ENCODE peak calls at places on chromosomes 11 and 22, in four cellular contexts. S is K562, D is HepG2, I is GM12878. T is an unnamed sample.

GRCh38 chr22:31275018-31275417 is 17.3 kb downstream of the PIK3IP1 start:
- DNase-seq in S (no peak), D (no peak), I (no peak), T (no peak)

GRCh38 chr22:37351268-37351667 is 69.0 kb downstream of the CYTH4 start:
- DNase-seq in S (no peak), D (no peak), I (no peak), T (no peak)

GRCh38 chr11:67648140-67648795 is 2.3 kb downstream of the ACY3 start:
- DNase-seq in S (peak), D (peak), I (no peak), T (peak)

GRCh38 chr22:23279781-23280180 is 99.5 kb downstream of the BCR start:
- DNase-seq in S (no peak), D (no peak), I (no peak), T (no peak)

GRCh38 chr11:13298765-13299164 is 21.2 kb downstream of the BMAL1 start:
- DNase-seq in S (no peak), D (no peak), I (no peak), T (no peak)

GRCh38 chr22:38031491-38031890 is 25.7 kb upstream of the PICK1 start:
- DNase-seq in S (no peak), D (no peak), I (no peak), T (no peak)

GRCh38 chr11:64859542-64860414 is 15.3 kb upstream of the CDC42BPG start:
- DNase-seq in S (no peak), D (no peak), I (peak), T (no peak)

GRCh38 chr11:113090716-113091577 is 129.7 kb downstream of the NCAM1 start:
- DNase-seq in S (no peak), D (no peak), I (no peak), T (no peak)

GRCh38 chr22:39574779-39575551 is 4.4 kb downstream of the CACNA1I start:
- DNase-seq in S (peak), D (peak), I (no peak), T (no peak)

GRCh38 chr22:40204331-40205116 is 26.8 kb downstream of the TNRC6B start:
- DNase-seq in S (no peak), D (peak), I (no peak), T (no peak)

GRCh38 chr11:125975634-125976033 is 29.8 kb downstream of the VSIG10L2 start:
- DNase-seq in S (no peak), D (no peak), I (no peak), T (no peak)

GRCh38 chr11:44047298-44047697 is 483 bp upstream of the ACCSL start:
- DNase-seq in S (no peak), D (no peak), I (no peak), T (no peak)

GRCh38 chr11:118572075-118572913 is at the start of gene ARCN1:
- DNase-seq in S (peak), D (peak), I (peak), T (peak)

GRCh38 chr11:128040603-128041002 is 546.8 kb downstream of the ETS1 start:
- DNase-seq in S (no peak), D (no peak), I (no peak), T (no peak)

GRCh38 chr11:110522456-110522855 is 92.7 kb downstream of the FDX1 start:
- DNase-seq in S (peak), D (no peak), I (no peak), T (no peak)

GRCh38 chr11:72739240-72740059 is 12.8 kb downstream of the ARAP1 start:
- DNase-seq in S (no peak), D (no peak), I (no peak), T (no peak)

GRCh38 chr11:75347781-75348613 is 3.5 kb downstream of the ARRB1 start:
- DNase-seq in S (peak), D (peak), I (no peak), T (no peak)

GRCh38 chr11:63599211-63600122 is 14.8 kb downstream of the PLAAT3 start:
- DNase-seq in S (peak), D (no peak), I (no peak), T (no peak)

GRCh38 chr11:65927904-65928397 is 8.7 kb downstream of the DRAP1 start:
- DNase-seq in S (peak), D (no peak), I (peak), T (no peak)

GRCh38 chr11:74169736-74170458 is 905 bp downstream of the C2CD3 start:
- DNase-seq in S (no peak), D (no peak), I (no peak), T (no peak)

GRCh38 chr11:70854891-70855556 is 397.4 kb downstream of the SHANK2 start:
- DNase-seq in S (no peak), D (no peak), I (no peak), T (no peak)

GRCh38 chr11:132638421-132638820 is 893.9 kb downstream of the OPCML start:
- DNase-seq in S (no peak), D (no peak), I (no peak), T (no peak)

GRCh38 chr22:26671317-26672059 is 14.1 kb downstream of the MIAT start:
- DNase-seq in S (no peak), D (no peak), I (peak), T (no peak)

GRCh38 chr22:27170491-27170890 is 513.1 kb downstream of the MIAT start:
- DNase-seq in S (no peak), D (no peak), I (no peak), T (no peak)

GRCh38 chr11:122453586-122453985 is 201.9 kb upstream of the UBASH3B start:
- DNase-seq in S (no peak), D (no peak), I (no peak), T (no peak)

GRCh38 chr22:31637938-31638618 is 23.9 kb downstream of the PISD start:
- DNase-seq in S (no peak), D (no peak), I (no peak), T (no peak)

GRCh38 chr11:101049123-101049522 is 80.5 kb downstream of the PGR start:
- DNase-seq in S (no peak), D (no peak), I (no peak), T (no peak)

GRCh38 chr11:64592656-64593055 is 1.6 kb downstream of the SLC22A12 start:
- DNase-seq in S (no peak), D (no peak), I (no peak), T (no peak)

GRCh38 chr22:20859615-20860014 is 808 bp downstream of the SNAP29 start:
- DNase-seq in S (peak), D (no peak), I (no peak), T (no peak)

GRCh38 chr22:24585927-24586546 is 6.8 kb downstream of the LRRC75B start:
- DNase-seq in S (no peak), D (no peak), I (no peak), T (no peak)

GRCh38 chr22:24585461-24585860 is 7.4 kb downstream of the LRRC75B start:
- DNase-seq in S (no peak), D (no peak), I (no peak), T (no peak)

GRCh38 chr22:24583221-24583971 is 9.5 kb downstream of the LRRC75B start:
- DNase-seq in S (no peak), D (peak), I (no peak), T (no peak)

GRCh38 chr22:24583972-24584790 is 8.7 kb downstream of the LRRC75B start:
- DNase-seq in S (no peak), D (no peak), I (no peak), T (no peak)

GRCh38 chr22:24584871-24585411 is 7.9 kb downstream of the LRRC75B start:
- DNase-seq in S (no peak), D (no peak), I (no peak), T (no peak)
- TF ChIP-seq TAF1 in S (no peak), D (no peak), I (no peak), T (no peak)

DNA sequence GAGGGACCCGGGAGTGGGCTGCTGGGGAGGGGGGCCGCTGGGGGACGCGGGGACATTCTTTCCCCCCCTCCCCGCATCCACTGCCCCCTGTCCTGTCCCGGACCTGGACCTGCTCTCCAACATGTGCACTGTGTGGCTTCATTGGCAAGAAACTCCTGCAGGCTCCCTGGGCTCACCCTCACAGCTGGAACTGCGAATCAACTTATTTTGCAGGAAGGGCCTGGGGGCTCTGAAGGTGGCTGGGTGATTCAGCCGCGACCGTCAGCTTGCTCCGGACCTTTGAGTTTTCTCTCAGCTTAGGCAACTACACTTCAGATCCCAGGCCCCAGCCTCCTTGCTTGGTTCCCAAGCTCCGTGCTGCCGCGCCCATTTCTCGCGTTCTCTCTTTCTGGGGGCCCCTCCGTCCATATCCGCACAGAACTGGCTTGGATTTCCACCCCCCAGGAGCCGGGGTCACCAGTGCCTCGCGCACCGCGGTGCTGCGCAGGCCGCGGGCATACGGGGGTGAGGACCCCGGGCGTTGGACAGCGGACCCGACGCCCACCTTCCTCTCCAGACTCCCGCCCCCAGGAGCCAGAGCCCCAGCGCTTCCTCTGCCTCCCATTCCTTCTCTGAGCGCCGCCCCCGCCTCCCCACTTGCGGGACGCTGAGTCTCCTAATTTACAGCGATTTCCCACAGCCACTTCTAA is 475 bp upstream of the AHNAK start:
- DNase-seq in S (no peak), D (no peak), I (no peak), T (peak)
- TF ChIP-seq CBX5 in S (no peak), D (no peak), I (no peak), T (no peak)

GRCh38 chr11:120878781-120879180 is 145.1 kb upstream of the TBCEL start:
- DNase-seq in S (no peak), D (no peak), I (no peak), T (no peak)

GRCh38 chr11:120883404-120884135 is 140.3 kb upstream of the TBCEL start:
- DNase-seq in S (no peak), D (no peak), I (no peak), T (no peak)

GRCh38 chr11:120880791-120881190 is 143.1 kb upstream of the TBCEL start:
- DNase-seq in S (no peak), D (no peak), I (no peak), T (no peak)

GRCh38 chr11:120882237-120882636 is 141.7 kb upstream of the TBCEL start:
- DNase-seq in S (no peak), D (no peak), I (no peak), T (no peak)

GRCh38 chr11:120881591-120881990 is 142.3 kb upstream of the TBCEL start:
- DNase-seq in S (no peak), D (no peak), I (no peak), T (no peak)
- TF ChIP-seq TAF1 in S (no peak), D (no peak), I (no peak), T (no peak)

GRCh38 chr11:19459240-19459639 is 218.5 kb upstream of the E2F8 start:
- DNase-seq in S (no peak), D (no peak), I (no peak), T (no peak)
- TF ChIP-seq CBX5 in S (no peak), D (no peak), I (no peak), T (no peak)

GRCh38 chr11:2270322-2271076 is at the start of gene ASCL2:
- DNase-seq in S (peak), D (no peak), I (no peak), T (no peak)
- TF ChIP-seq TAF1 in S (no peak), D (no peak), I (no peak), T (no peak)

GRCh38 chr11:61335355-61335710 is 2.3 kb downstream of the TKFC start:
- DNase-seq in S (no peak), D (no peak), I (no peak), T (no peak)

GRCh38 chr11:61334434-61335354 is 1.7 kb downstream of the TKFC start:
- DNase-seq in S (no peak), D (peak), I (no peak), T (no peak)

GRCh38 chr11:61332823-61333637 is at the start of the genes DDB1 and TKFC:
- DNase-seq in S (peak), D (peak), I (peak), T (peak)

GRCh38 chr11:61332266-61332822 is 561 bp downstream of the DDB1 start:
- DNase-seq in S (peak), D (peak), I (no peak), T (no peak)

DNA sequence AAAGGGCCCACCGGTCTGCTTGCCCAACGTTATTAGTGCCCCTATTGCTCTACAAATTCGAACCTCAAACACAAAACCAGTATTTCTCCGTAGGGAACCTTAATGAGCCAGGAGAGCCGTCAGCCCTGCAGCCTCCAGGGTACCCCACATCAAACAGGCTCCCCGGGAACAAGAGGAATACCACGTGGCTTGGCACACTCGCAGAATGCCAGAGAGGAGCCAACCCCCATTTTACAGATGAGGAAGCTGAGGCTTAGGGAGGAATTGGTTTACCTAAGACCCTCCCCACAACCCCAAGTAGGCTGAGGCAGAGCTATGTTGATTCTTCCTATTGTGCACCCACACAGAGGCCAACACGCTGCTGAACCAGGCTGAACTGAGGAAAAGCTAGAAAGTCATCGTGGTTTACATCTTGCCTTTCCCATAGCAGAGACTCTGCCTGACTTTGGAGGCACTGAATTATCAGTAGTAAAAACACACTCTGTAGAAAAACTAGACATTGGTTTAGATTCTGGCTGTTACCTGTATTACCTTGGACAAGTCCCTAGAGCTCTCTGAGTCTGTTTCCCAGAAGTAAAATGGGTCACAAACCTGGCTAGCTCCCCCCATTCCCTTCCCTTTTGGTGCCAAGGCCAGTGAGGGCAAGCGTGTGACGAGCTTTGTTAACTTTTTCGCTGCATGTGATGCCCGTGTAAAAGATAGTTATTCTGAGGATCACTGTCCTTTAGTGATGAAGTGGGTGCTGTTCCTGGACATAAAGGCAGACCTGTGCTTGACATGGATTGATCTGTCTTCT is 808 bp downstream of the TKFC start:
- DNase-seq in S (no peak), D (no peak), I (no peak), T (no peak)
- TF ChIP-seq CBX5 in S (no peak), D (no peak), I (no peak), T (no peak)

DNA sequence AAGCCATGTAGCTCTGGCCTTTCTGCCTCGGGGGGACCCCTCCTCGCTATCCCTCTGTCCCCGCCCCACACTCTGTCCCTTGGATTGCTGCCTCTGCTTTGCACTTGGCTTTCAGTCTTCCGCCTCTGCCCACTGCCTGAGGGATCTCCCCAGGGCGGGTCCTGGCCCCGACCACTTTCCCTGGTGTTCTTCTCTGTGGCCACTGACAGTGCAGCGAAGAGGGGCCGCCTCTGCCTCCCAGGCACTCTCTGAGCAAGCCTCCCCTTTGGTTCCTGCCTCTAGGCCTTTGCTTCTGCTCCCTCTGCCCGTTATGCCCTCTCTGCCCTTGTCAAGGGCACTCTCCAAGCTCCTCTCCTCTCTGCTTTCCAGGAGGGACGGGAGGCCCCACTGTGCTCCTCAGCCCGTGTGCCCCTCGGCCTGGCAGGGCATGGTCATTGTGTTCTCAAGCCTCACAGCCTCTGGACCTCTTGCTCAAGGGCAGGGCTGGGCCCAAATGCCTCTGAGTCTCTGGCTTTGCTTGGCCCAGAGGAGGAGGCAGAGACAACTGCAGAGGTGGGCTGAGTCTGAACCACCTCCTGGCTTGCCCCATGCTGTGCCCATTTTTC is 5.5 kb upstream of the MPPED1 start:
- DNase-seq in S (no peak), D (no peak), I (no peak), T (no peak)
- TF ChIP-seq TAF1 in S (no peak), D (no peak), I (no peak), T (no peak)

GRCh38 chr22:28541137-28541536 is 138.5 kb downstream of the TTC28 start:
- DNase-seq in S (no peak), D (no peak), I (no peak), T (peak)
- TF ChIP-seq CBX5 in S (no peak), D (no peak), I (no peak), T (no peak)

GRCh38 chr11:115334932-115335788 is 169.1 kb downstream of the CADM1 start:
- DNase-seq in S (peak), D (peak), I (no peak), T (no peak)

GRCh38 chr11:115333951-115334350 is 170.3 kb downstream of the CADM1 start:
- DNase-seq in S (no peak), D (no peak), I (no peak), T (no peak)

GRCh38 chr11:115338476-115338875 is 165.7 kb downstream of the CADM1 start:
- DNase-seq in S (no peak), D (no peak), I (no peak), T (no peak)

GRCh38 chr11:115330693-115331482 is 173.3 kb downstream of the CADM1 start:
- DNase-seq in S (no peak), D (no peak), I (no peak), T (no peak)

GRCh38 chr11:115333106-115333505 is 171.1 kb downstream of the CADM1 start:
- DNase-seq in S (no peak), D (no peak), I (no peak), T (no peak)
- TF ChIP-seq TAF1 in S (no peak), D (no peak), I (no peak), T (no peak)

DNA sequence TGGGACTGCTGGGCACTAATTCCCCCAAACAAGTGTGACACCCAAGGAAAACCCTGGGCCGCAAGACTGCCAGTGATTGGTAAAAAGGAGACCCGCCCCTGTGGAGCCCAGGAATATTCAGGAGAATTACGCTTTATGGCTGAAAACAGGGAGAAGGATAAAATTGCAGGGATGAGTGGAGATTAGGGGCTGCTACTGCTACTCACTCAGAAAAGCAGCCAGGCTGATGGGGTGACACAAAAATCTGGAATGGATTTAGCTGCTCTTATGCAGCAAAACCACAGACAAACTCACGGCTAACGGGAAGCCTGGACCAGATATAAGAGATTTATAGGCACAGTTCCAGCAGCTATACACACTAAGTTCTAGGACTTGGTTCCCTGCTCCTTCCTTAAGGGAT is 4.4 kb upstream of the FBXO3 start:
- DNase-seq in S (no peak), D (no peak), I (no peak), T (no peak)
- TF ChIP-seq CBX5 in S (no peak), D (no peak), I (no peak), T (no peak)